ENCODE peak calls at places on chromosomes 12 and 14, in nine cellular contexts. B is MM.1S; M is thoracic aorta; I is CD8-positive, alpha-beta T cell; O is kidney; N is body of pancreas; K is neural progenitor cell; T is mammary epithelial cell; Y is psoas muscle. V is an unnamed sample.

GRCh38 chr12:80364056-80364455 is 80.0 kb upstream of the PTPRQ start:
- DNase-seq in B (no peak), M (no peak), I (no peak), O (no peak), N (no peak), K (no peak), T (peak; percentile 17), Y (no peak), V (no peak)

GRCh38 chr14:56514663-56515371 is 64.8 kb upstream of the TMEM260 start:
- DNase-seq in B (no peak), M (no peak), I (no peak), O (no peak), N (no peak), K (no peak), T (no peak), Y (no peak), V (no peak)

GRCh38 chr14:51901475-51902024 is 41.1 kb downstream of the GNG2 start:
- DNase-seq in B (no peak), M (no peak), I (peak; percentile 27), O (no peak), N (no peak), K (no peak), T (no peak), Y (no peak), V (no peak)

GRCh38 chr14:36271939-36272907 is 48.2 kb downstream of the MBIP start:
- DNase-seq in B (no peak), M (no peak), I (no peak), O (no peak), N (no peak), K (no peak), T (peak; percentile 52), Y (no peak), V (no peak)

GRCh38 chr12:109461846-109462766 is 15.0 kb downstream of the KCTD10 start:
- DNase-seq in B (no peak), M (peak; percentile 78), I (no peak), O (peak; percentile 97), N (peak; percentile 36), K (peak; percentile 16), T (peak; percentile 85), Y (peak; percentile 93), V (peak; percentile 83)

GRCh38 chr12:50862316-50862715 is 19.6 kb downstream of the TMPRSS12 start:
- DNase-seq in B (no peak), M (no peak), I (no peak), O (no peak), N (no peak), K (no peak), T (peak; percentile 55), Y (no peak), V (no peak)

GRCh38 chr12:80936642-80937390 is 918 bp downstream of the LIN7A start:
- DNase-seq in B (peak; percentile 44), M (no peak), I (no peak), O (peak; percentile 82), N (peak; percentile 22), K (peak; percentile 80), T (peak; percentile 25), Y (peak; percentile 58), V (peak; percentile 46)

GRCh38 chr12:109466305-109466704 is 10.8 kb downstream of the KCTD10 start:
- DNase-seq in B (no peak), M (no peak), I (no peak), O (no peak), N (no peak), K (no peak), T (no peak), Y (no peak), V (no peak)

GRCh38 chr12:48794870-48795269 is 6.0 kb upstream of the ADCY6 start:
- DNase-seq in B (peak; percentile 19), M (no peak), I (no peak), O (no peak), N (no peak), K (no peak), T (peak; percentile 82), Y (no peak), V (no peak)

GRCh38 chr14:94681300-94682060 is 69.3 kb downstream of the SERPINA3 start:
- DNase-seq in B (peak; percentile 20), M (no peak), I (no peak), O (no peak), N (peak; percentile 58), K (peak; percentile 67), T (peak; percentile 64), Y (no peak), V (no peak)

GRCh38 chr14:42664185-42664584 is 1057.5 kb downstream of the LRFN5 start:
- DNase-seq in B (no peak), M (no peak), I (no peak), O (no peak), N (no peak), K (no peak), T (no peak), Y (no peak), V (no peak)

GRCh38 chr14:32230695-32231280 is 27.7 kb upstream of the RNU6-8 start:
- DNase-seq in B (no peak), M (no peak), I (no peak), O (peak; percentile 32), N (no peak), K (no peak), T (peak; percentile 64), Y (no peak), V (no peak)

GRCh38 chr12:23813206-23813605 is 136.3 kb downstream of the SOX5 start:
- DNase-seq in B (no peak), M (no peak), I (no peak), O (no peak), N (no peak), K (no peak), T (no peak), Y (no peak), V (no peak)

GRCh38 chr12:53599579-53599978 is 26.6 kb downstream of the ATF7 start:
- DNase-seq in B (no peak), M (no peak), I (no peak), O (no peak), N (no peak), K (no peak), T (no peak), Y (no peak), V (no peak)

GRCh38 chr14:50344116-50344775 is 32.1 kb downstream of the DMAC2L start:
- DNase-seq in B (no peak), M (no peak), I (peak; percentile 31), O (no peak), N (no peak), K (no peak), T (peak; percentile 94), Y (no peak), V (no peak)

GRCh38 chr12:87827638-87828264 is 201.4 kb downstream of the C12orf50 start:
- DNase-seq in B (no peak), M (no peak), I (no peak), O (no peak), N (no peak), K (no peak), T (peak; percentile 76), Y (no peak), V (no peak)

DNA sequence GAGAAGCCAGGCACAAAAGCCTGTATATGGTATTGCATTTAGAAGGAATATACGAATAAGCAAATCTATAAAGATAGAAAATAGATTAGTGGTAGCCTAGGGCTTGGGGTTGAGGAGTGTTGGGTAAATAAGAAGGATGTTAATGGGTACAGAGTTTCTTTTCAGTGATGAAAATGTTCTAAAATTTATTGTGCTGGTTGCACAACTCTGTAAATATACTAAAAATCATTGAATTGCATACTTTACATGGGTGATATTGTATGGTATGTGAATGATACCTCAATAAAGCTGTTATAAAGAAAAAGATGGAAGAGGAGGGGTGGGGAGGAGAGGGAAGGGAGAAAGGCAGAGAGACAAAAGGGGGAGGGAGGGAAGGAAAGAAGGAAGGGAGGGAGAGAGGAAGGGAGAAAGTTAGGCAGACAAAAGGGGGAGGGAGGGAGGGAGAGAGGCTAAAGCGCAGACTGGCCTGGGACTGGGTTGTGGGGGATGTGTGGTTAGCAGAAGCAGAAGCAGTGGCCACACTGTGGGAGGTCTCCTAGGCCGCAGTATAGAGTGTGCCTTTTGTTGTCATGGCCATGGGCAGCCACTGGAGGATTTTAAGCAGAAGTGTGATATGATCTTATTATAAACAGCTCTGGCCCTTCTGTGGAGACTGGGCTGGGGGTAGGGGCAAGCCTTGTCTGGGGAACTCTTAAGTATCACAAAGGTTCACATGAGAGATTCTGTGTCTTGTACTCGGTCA is 73.6 kb upstream of the ELK3 start:
- DNase-seq in B (no peak), M (no peak), I (no peak), O (no peak), N (no peak), K (peak; percentile 29), T (no peak), Y (no peak), V (peak; percentile 32)
- TF ChIP-seq CTCF in B (no peak), M (no peak), I (no peak), O (no peak), N (no peak), K (no peak), T (no peak), Y (no peak), V (no peak)

GRCh38 chr12:6850796-6851152 is 312 bp downstream of the CDCA3 start:
- DNase-seq in B (no peak), M (no peak), I (no peak), O (peak; percentile 88), N (no peak), K (no peak), T (no peak), Y (peak; percentile 72), V (no peak)
- H3K27ac ChIP-seq in B (no peak overlapping the region), M (peak overlapping the region; percentile 90), I (no peak overlapping the region), O (no peak overlapping the region), N (peak overlapping the region; percentile 98), K (no peak overlapping the region), T (peak overlapping the region; percentile 45), Y (peak overlapping the region; percentile 98), V (no peak overlapping the region)

DNA sequence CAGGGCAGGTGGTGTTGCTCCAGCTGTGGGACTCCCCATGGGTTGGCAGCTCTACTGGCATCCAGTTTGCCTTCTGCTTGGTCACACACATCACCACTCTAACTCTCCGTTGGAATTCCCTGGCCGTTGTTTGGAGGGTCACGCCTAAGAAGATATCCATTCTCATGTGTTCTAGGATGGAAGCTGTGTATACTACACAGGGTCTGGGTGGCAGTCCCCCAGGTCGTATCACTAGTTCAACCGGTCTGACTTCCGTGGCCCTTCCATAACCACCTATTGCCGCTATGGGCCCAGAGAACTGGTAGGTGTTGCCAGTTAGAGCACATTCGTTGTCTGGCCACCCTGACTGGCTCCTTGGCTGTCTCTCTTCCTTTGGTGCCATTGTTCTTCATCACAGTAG is 456.3 kb downstream of the TMEM121 start:
- DNase-seq in B (no peak), M (no peak), I (no peak), O (no peak), N (no peak), K (no peak), T (no peak), Y (no peak), V (no peak)
- H3K9me3 ChIP-seq in B (no peaks in the 10 kb centered on the region), M (no peaks in the 10 kb centered on the region), I (no peaks in the 10 kb centered on the region), O (no peaks in the 10 kb centered on the region), N (no peaks in the 10 kb centered on the region), K (no peaks in the 10 kb centered on the region), T (peaks cover 9% of the 10 kb centered on the region), Y (no peaks in the 10 kb centered on the region), V (no peaks in the 10 kb centered on the region)

DNA sequence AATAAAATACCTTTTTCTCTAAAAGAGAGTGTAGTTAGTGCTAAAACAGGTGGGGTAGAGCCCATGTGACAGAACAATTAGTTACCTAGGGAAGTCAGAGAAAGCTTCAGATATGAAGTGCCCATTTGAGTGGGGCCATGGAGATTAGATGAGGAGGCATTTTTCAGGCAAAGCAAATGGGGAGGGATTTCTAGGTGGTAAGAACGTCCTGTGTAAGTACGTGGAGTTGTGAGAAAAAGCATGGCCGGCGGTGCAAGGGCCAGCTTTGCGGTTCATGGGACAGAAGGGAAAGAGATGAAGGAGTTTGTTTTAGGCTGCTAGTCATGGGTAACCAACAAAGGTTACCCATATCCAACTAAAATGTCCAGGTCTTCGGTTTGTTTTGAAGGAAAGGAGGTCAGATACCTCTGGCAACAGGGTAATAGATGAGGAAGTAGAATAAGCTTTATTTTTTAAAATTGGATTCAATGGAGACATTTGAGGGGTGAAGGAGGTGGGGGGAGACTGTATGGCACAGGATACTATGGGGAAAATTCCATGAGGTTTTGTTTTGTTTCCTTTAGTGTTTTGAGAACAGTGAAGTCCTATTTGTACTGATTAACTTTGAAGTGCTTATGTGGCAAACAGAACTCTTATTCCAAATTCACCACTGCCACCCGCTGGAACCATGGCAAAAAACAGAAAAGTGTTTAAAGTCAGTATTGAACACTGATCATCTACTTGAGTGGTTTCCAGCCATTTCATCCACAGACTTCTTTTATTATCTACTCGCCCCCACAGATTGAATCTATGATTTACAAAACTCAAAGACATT is 10.0 kb upstream of the SNRPF start:
- DNase-seq in B (peak; percentile 36), M (no peak), I (no peak), O (no peak), N (peak; percentile 24), K (peak; percentile 49), T (peak; percentile 23), Y (no peak), V (peak; percentile 46)
- TF ChIP-seq CTCF in B (peak; percentile 28), M (no peak), I (no peak), O (peak; percentile 49), N (peak; percentile 57), K (peak; percentile 52), T (peak; percentile 41), Y (no peak), V (peak; percentile 13)

V was measured in lung.